ENCODE peak calls at places on chromosomes 1 and 21, in eight cellular contexts. V is HFF-Myc, Q is uterus, I is HCT116, D is astrocyte of the spinal cord, Z is heart left ventricle, S is tibial artery, P is cardiac fibroblast. N is an unnamed sample.

GRCh38 chr1:70455291-70455690 is 44.2 kb downstream of the CTH start:
- DNase-seq in V (no peak), Q (no peak), I (no peak), D (no peak), Z (no peak), S (no peak), P (no peak), N (no peak)

GRCh38 chr1:109441105-109441504 is 14.9 kb upstream of the PSMA5 start:
- DNase-seq in V (peak; percentile 30), Q (no peak), I (no peak), D (peak; percentile 12), Z (no peak), S (no peak), P (peak; percentile 70), N (peak; percentile 19)

GRCh38 chr1:220881918-220882891 is 3.0 kb downstream of the HLX start:
- DNase-seq in V (no peak), Q (peak; percentile 24), I (no peak), D (peak; percentile 61), Z (peak; percentile 42), S (no peak), P (peak; percentile 84), N (no peak)

GRCh38 chr1:43238104-43238503 is 31.7 kb upstream of the TMEM125 start:
- DNase-seq in V (peak; percentile 41), Q (peak; percentile 39), I (peak; percentile 54), D (peak; percentile 51), Z (peak; percentile 75), S (peak; percentile 66), P (peak; percentile 82), N (no peak)

GRCh38 chr1:156581661-156582387 is 2.3 kb downstream of the TTC24 start:
- DNase-seq in V (no peak), Q (no peak), I (no peak), D (no peak), Z (no peak), S (no peak), P (no peak), N (no peak)

GRCh38 chr1:46131727-46132528 is 501 bp downstream of the PIK3R3 start:
- DNase-seq in V (no peak), Q (no peak), I (no peak), D (peak; percentile 44), Z (peak; percentile 25), S (no peak), P (peak; percentile 33), N (no peak)

GRCh38 chr1:1024421-1025415 is 4.8 kb downstream of the AGRN start:
- DNase-seq in V (no peak), Q (no peak), I (peak; percentile 51), D (peak; percentile 34), Z (no peak), S (no peak), P (peak; percentile 41), N (no peak)

GRCh38 chr1:45767035-45767434 is 16.6 kb upstream of the IPP start:
- DNase-seq in V (peak; percentile 77), Q (no peak), I (no peak), D (peak; percentile 59), Z (no peak), S (no peak), P (peak; percentile 26), N (no peak)

GRCh38 chr1:222048030-222048632 is 306.2 kb upstream of the DUSP10 start:
- DNase-seq in V (no peak), Q (no peak), I (no peak), D (peak; percentile 79), Z (no peak), S (no peak), P (peak; percentile 56), N (peak; percentile 45)

GRCh38 chr1:166952002-166952746 is 23.2 kb downstream of the ILDR2 start:
- DNase-seq in V (peak; percentile 7), Q (no peak), I (peak; percentile 28), D (peak; percentile 96), Z (peak; percentile 39), S (no peak), P (peak; percentile 52), N (no peak)

DNA sequence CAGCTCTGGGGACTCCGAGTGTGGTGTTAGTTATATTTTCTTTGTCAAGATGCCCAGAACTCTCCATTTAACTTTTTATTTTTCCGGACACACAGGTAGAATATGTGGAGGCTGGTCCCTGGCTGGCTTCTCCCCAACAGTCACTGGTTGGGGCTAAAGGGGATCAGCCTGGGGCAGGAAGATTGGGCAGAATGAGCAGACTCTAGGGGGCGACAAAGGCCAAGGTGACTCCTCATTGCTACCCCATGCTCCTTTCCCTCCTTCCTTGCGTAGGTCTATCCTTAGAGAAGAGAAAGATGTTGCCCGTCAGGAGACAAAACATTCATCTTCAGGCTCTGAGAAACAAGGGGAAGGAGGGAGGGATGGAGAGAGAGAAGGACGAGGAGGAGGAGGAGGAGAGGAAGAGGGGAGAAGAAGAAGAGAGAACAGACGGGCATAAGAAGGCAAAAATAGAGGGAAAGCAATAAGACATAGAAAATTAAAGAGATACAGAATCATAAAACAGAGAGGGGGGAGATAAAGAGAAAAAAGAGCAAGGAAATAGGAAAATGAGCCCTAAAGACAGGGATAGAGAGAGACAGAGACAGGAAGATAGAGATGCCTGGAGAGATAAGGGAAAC is 89.9 kb downstream of the FOXD2 start:
- DNase-seq in V (no peak), Q (no peak), I (peak; percentile 15), D (no peak), Z (no peak), S (no peak), P (peak; percentile 20), N (no peak)
- TF ChIP-seq CTCF in V (peak; percentile 56), Q (no peak), I (peak; percentile 80), D (peak; percentile 24), Z (peak; percentile 45), S (peak; percentile 8), P (peak; percentile 25), N (peak; percentile 33)

DNA sequence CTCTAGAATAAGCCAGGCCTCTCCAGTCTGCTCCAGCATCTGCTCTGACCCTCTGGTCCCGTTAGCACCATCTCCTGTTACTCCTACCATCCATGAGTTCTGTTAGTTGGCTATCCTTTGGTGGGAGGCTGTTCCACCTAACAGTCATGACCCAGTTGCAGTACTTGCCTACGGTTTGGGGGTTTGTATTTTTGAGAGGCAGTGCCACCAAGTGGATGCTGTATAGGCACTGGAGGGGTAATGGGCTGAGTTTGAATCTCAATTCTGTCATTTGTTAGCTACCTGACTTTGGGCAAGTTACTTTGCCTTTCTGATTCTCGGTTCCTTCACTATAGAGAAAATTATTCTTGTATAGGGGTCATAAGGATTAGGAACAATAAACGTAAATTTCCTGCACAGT is 12.1 kb upstream of the C8B start:
- DNase-seq in V (no peak), Q (no peak), I (no peak), D (no peak), Z (no peak), S (no peak), P (no peak), N (no peak)
- TF ChIP-seq CTCF in V (no peak), Q (no peak), I (no peak), D (no peak), Z (no peak), S (no peak), P (no peak), N (no peak)

GRCh38 chr21:29376556-29376955 is 77.8 kb downstream of the BACH1 start:
- DNase-seq in V (peak; percentile 6), Q (peak; percentile 18), I (peak; percentile 39), D (no peak), Z (no peak), S (no peak), P (peak; percentile 59), N (no peak)
- TF ChIP-seq CTCF in V (peak; percentile 55), Q (no peak), I (peak; percentile 22), D (peak; percentile 35), Z (no peak), S (peak; percentile 16), P (peak; percentile 56), N (peak; percentile 8)

GRCh38 chr1:115677570-115677969 is 35.8 kb downstream of the VANGL1 start:
- DNase-seq in V (no peak), Q (no peak), I (no peak), D (no peak), Z (no peak), S (no peak), P (no peak), N (no peak)
- TF ChIP-seq CTCF in V (peak; percentile 10), Q (no peak), I (no peak), D (peak; percentile 32), Z (no peak), S (no peak), P (no peak), N (no peak)

GRCh38 chr1:38873027-38873969 is at the start of gene MYCBP:
- DNase-seq in V (peak; percentile 87), Q (peak; percentile 94), I (peak; percentile 89), D (peak; percentile 95), Z (peak; percentile 96), S (peak; percentile 98), P (peak; percentile 96), N (peak; percentile 65)
- TF ChIP-seq CTCF in V (no peak), Q (peak; percentile 49), I (no peak), D (no peak), Z (peak; percentile 24), S (peak; percentile 21), P (peak; percentile 7), N (no peak)

DNA sequence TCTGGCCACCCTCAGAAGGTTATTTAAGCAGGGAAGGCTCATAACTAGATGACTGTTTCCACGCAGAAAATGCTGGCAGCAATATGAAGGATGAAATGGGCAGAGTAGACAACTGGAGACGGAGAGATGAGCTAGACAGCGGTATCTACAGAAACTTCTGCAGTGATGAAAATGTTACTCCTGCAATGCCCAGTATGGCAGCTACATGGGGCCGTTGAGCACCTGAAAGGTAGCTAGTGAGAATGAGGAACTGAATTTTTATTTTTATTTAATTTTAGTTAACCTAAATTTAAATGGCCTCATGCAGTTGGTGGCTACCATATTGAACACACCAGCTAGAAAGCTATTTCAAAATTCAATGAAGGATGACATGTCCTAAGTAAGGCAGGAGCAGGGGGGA is 27.3 kb downstream of the SIPA1L2 start:
- DNase-seq in V (no peak), Q (no peak), I (no peak), D (no peak), Z (no peak), S (no peak), P (no peak), N (no peak)
- TF ChIP-seq CTCF in V (no peak), Q (no peak), I (no peak), D (peak; percentile 42), Z (peak; percentile 4), S (no peak), P (peak; percentile 6), N (no peak)

GRCh38 chr1:145849356-145850165 is 4.1 kb downstream of the NUDT17 start:
- DNase-seq in V (no peak), Q (no peak), I (no peak), D (peak; percentile 52), Z (no peak), S (no peak), P (peak; percentile 77), N (no peak)
- TF ChIP-seq CTCF in V (peak; percentile 51), Q (no peak), I (no peak), D (peak; percentile 61), Z (no peak), S (no peak), P (peak; percentile 65), N (peak; percentile 40)

N was measured in AG04449.